ENCODE peak calls at places on chromosomes 2 and 18, in eight cellular contexts. E is AG09309, X is fibroblast of mammary gland, R is transverse colon, U is uterus, Y is mammary epithelial cell, O is ascending aorta, D is right atrium auricular region. V is an unnamed sample.

GRCh38 chr18:3706279-3707097 is 256.5 kb downstream of the TGIF1 start:
- DNase-seq in D (no peak), O (no peak), X (peak), Y (no peak), R (no peak), U (no peak), E (no peak), V (no peak)

GRCh38 chr2:112031473-112031872 is 23.6 kb upstream of the TMEM87B start:
- DNase-seq in U (no peak), O (no peak), E (no peak), R (no peak), X (peak), D (no peak), Y (no peak), V (no peak)

GRCh38 chr2:111168528-111168929 is 47.8 kb downstream of the BCL2L11 start:
- DNase-seq in Y (peak), U (no peak), R (peak), O (no peak), D (no peak), X (peak), E (peak), V (peak)

GRCh38 chr2:217049376-217049775 is 189.5 kb upstream of the TNP1 start:
- DNase-seq in R (no peak), D (no peak), O (no peak), Y (no peak), X (no peak), E (no peak), U (no peak), V (no peak)

GRCh38 chr18:52888014-52888413 is 548.0 kb downstream of the DCC start:
- DNase-seq in U (no peak), Y (no peak), R (no peak), E (no peak), O (no peak), X (no peak), D (no peak), V (no peak)

GRCh38 chr2:234823877-234824376 is 127.9 kb upstream of the SH3BP4 start:
- DNase-seq in D (peak), Y (peak), O (peak), R (no peak), E (peak), X (peak), U (peak), V (peak)

GRCh38 chr2:224311226-224311625 is 90.7 kb downstream of the FAM124B start:
- DNase-seq in D (no peak), R (no peak), O (no peak), X (peak), E (no peak), Y (no peak), U (no peak), V (peak)

GRCh38 chr2:63023444-63023843 is 27.2 kb upstream of the OTX1 start:
- DNase-seq in R (no peak), O (no peak), X (peak), E (no peak), D (no peak), U (no peak), Y (peak), V (peak)

GRCh38 chr2:182666674-182667320 is 49.3 kb upstream of the DNAJC10 start:
- DNase-seq in Y (peak), E (no peak), R (no peak), U (no peak), O (no peak), X (peak), D (no peak), V (no peak)

DNA sequence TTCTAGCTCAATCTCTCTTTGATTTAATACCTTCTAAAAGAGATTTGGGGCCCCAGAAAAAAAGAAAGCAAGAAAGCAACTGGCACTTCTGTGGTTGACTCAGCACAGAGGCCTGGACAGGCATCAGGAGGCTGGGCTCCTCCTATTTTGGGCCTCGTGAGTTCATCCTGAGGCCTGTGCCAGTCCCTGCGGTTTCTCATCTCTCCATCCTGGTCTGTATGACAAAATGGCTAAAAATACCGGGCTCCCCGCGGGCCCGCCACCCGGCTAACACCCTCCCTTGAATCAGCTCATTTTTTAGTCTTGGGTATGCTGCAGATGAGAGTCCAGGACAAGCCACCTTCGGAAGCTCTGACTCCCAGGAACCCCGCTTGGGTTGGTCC is 62.3 kb upstream of the YWHAQ start:
- DNase-seq in U (peak), O (peak), Y (peak), R (no peak), X (peak), E (peak), D (peak), V (no peak)
- H3K4me3 ChIP-seq in U (no peak), O (peak), Y (no peak), R (no peak), X (no peak), E (no peak), D (no peak), V (no peak)

DNA sequence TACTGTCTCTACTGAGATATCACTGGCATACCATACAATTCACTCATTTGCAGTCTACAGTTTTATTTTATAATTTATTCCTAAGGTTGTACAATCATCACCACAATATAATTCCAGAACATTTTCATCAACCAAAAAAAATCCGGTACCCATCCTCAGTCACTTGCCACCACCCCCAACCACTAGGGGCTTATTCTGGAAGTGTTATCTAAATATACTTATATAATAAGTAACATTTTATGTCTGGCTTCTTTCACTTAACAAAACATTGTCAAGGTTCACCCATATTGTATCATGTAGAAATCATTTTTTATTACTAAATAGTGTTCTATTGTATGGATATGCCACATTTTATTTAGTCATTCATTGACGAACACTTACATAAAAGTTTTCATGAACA is 440.8 kb downstream of the RNF144A start:
- DNase-seq in R (no peak), D (no peak), E (no peak), O (no peak), U (no peak), X (no peak), Y (no peak), V (no peak)
- TF ChIP-seq CTCF in R (no peak), D (no peak), E (no peak), O (no peak), U (no peak), X (no peak), Y (no peak), V (no peak)

GRCh38 chr2:195613922-195614321 is 43.1 kb upstream of the SLC39A10 start:
- DNase-seq in O (no peak), U (no peak), D (no peak), X (peak), R (no peak), Y (peak), E (peak), V (peak)
- H3K4me3 ChIP-seq in O (no peak), U (no peak), D (peak), X (no peak), R (no peak), Y (peak), E (no peak), V (no peak)

GRCh38 chr2:233355916-233356315 is 1.6 kb downstream of the DGKD start:
- DNase-seq in E (no peak), O (no peak), R (peak), X (no peak), D (no peak), U (no peak), Y (no peak), V (no peak)

GRCh38 chr2:233354971-233355574 is 779 bp downstream of the DGKD start:
- DNase-seq in O (no peak), X (peak), R (peak), D (no peak), Y (peak), E (no peak), U (no peak), V (no peak)

GRCh38 chr2:233353101-233353768 is 1.1 kb upstream of the DGKD start:
- DNase-seq in X (no peak), Y (no peak), O (no peak), R (peak), D (no peak), E (no peak), U (no peak), V (no peak)

GRCh38 chr2:233353769-233354499 is at the start of gene DGKD:
- DNase-seq in R (peak), O (no peak), X (peak), U (peak), E (no peak), Y (peak), D (peak), V (no peak)

DNA sequence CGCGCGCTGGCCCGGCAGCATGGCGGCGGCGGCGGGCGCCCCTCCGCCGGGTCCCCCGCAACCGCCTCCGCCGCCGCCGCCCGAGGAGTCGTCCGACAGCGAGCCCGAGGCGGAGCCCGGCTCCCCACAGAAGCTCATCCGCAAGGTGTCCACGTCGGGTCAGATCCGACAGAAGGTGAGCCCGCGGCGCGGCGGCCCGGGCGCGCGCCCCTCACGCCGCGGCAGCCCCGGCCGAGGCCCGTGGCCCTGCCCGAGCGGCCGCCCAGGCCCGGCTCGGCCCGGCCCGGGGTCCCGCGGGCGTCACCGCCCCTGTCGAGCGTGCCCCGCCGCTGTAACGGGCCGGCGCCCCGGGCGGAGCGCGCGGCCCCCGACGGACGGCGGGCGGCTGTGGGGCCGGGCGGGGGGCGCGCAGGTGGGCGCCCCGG is 218 bp downstream of the DGKD start:
- DNase-seq in D (no peak), Y (no peak), O (no peak), E (no peak), X (no peak), U (no peak), R (no peak), V (no peak)
- TF ChIP-seq CTCF in D (no peak), Y (no peak), O (no peak), E (no peak), X (no peak), U (no peak), R (no peak), V (no peak)